ENCODE peak calls at places on chromosome X, in seven cellular contexts. S is cardiac fibroblast, T is GM06990, B is Peyer's patch, C is ovary, H is IMR-90, N is neural progenitor cell. F is an unnamed sample.

GRCh38 chrX:15721911-15722310 is 16.2 kb upstream of the CA5B start:
- DNase-seq in S (peak), T (no peak), B (no peak), C (no peak), H (peak), N (no peak), F (no peak)

GRCh38 chrX:97310373-97310772 is 426.7 kb downstream of the RPA4 start:
- DNase-seq in S (no peak), T (no peak), B (no peak), C (no peak), H (peak), N (peak), F (peak)

GRCh38 chrX:48645669-48646068 is 37.9 kb upstream of the WAS start:
- DNase-seq in S (no peak), T (no peak), B (no peak), C (no peak), H (no peak), N (no peak), F (no peak)

GRCh38 chrX:56564182-56564885 is 907 bp downstream of the UBQLN2 start:
- DNase-seq in S (peak), T (peak), B (peak), C (peak), H (peak), N (peak), F (peak)

GRCh38 chrX:72624194-72624593 is 51.6 kb upstream of the HDAC8 start:
- DNase-seq in S (no peak), T (no peak), B (no peak), C (no peak), H (no peak), N (no peak), F (no peak)

GRCh38 chrX:69961365-69962072 is 88.2 kb downstream of the AWAT2 start:
- DNase-seq in S (peak), T (no peak), B (no peak), C (no peak), H (peak), N (no peak), F (no peak)

GRCh38 chrX:130173190-130173895 is 1.6 kb downstream of the RAB33A start:
- DNase-seq in S (peak), T (no peak), B (peak), C (no peak), H (peak), N (no peak), F (peak)

GRCh38 chrX:18895157-18895952 is 88.6 kb downstream of the PHKA2 start:
- DNase-seq in S (peak), T (no peak), B (no peak), C (peak), H (peak), N (no peak), F (no peak)

GRCh38 chrX:40581333-40581910 is 652 bp downstream of the ATP6AP2 start:
- DNase-seq in S (peak), T (no peak), B (no peak), C (no peak), H (peak), N (no peak), F (no peak)

GRCh38 chrX:15908891-15909290 is 54.3 kb upstream of the AP1S2 start:
- DNase-seq in S (peak), T (no peak), B (no peak), C (no peak), H (no peak), N (peak), F (no peak)

DNA sequence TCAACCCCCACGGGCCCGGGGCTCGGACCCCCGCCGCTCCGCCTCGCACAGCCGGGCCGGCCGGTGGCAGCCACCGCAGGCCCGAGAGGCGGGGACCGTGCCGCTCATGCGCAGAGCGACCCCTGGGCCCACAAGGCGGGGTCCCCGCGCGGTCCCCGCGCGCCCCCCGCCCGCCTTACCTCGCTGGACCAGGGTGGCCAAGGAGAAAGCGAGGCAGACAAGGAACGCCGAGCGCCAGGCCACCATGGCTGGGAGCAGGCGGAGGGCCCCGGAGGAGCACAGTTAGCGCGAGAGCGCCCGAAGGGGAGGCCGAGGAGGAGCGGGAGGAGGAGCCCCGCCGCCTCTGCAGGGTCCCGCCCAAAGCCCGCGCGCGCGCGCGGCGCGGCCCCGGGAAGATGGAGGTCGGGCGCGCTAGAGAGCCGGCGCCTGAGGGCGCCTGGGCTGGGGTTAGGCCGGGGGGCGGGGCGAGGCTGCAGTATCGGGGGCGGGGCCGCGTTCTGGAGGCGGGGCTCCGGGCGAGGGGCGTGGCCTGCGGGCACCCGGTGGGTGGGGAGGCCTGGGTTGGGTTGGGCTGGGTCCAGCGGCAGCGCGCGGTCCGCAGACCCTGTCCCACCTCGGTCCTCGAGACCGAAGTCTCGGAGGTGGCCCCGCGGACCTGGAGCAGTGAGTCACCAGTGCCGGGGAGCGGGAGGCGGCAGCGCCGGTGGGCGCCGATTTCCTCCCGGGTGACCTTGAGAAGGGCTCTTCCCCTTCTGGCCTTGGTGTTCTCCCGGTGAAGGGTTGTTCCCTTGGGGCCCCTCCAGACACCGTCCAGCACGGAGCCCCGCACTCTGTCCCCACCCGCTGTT is at the start of gene CD99L2:
- DNase-seq in S (peak), T (peak), B (peak), C (peak), H (peak), N (peak), F (peak)
- TF ChIP-seq CTCF in S (no peak), T (no peak), B (no peak), C (no peak), H (no peak), N (no peak), F (no peak)

GRCh38 chrX:142994988-142995387 is 30.7 kb upstream of the SPANXN4 start:
- DNase-seq in S (no peak), T (no peak), B (no peak), C (no peak), H (no peak), N (no peak), F (no peak)

GRCh38 chrX:143002206-143002605 is 23.5 kb upstream of the SPANXN4 start:
- DNase-seq in S (no peak), T (no peak), B (no peak), C (no peak), H (no peak), N (no peak), F (no peak)

GRCh38 chrX:142999209-142999720 is 26.5 kb upstream of the SPANXN4 start:
- DNase-seq in S (peak), T (no peak), B (no peak), C (no peak), H (no peak), N (no peak), F (no peak)

GRCh38 chrX:142998447-142999208 is 27.1 kb upstream of the SPANXN4 start:
- DNase-seq in S (peak), T (no peak), B (no peak), C (no peak), H (no peak), N (no peak), F (no peak)
- H3K4me3 ChIP-seq in S (no peak), T (no peak), B (no peak), C (no peak), H (no peak), N (no peak), F (no peak)

DNA sequence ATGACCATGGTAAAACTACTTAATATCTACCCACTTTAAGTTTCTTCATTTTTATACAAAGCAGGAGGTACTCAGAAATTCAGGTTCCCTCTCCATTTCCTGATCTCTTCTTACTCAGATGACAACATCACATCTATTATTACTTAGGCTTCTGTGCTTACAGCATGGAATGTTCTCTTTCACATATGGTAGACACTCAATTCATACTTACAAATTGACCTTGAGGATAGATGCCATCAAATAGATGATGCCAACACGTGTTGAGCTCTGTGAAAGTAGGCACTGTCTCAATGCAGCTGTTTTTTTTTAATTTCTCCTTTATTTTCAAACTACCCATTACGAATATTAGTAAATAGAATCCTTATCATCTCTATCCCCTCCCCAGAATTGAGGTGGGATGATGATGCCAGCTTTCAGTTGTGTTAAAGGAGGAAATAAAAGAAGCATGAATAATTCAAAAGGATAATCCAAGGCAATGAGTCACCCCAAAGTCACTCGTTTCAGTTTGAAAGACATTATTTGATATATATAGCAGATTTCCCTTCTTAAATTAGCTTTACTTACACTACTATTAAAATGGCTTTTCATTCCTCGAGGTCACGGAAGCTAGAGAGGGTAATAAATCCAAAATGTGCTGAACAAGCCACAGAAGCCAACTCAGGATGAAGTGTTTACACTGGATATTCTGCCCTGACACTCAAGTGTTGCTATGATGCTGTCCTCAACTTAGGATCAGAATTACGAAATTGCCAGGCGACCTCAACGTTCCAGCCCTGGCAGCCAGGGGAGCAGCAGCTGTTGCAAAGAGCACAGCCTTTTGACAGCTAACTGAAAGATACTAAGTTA is 124.2 kb upstream of the EOLA2 start:
- DNase-seq in S (peak), T (no peak), B (no peak), C (no peak), H (peak), N (no peak), F (no peak)
- TF ChIP-seq CTCF in S (peak), T (no peak), B (no peak), C (no peak), H (no peak), N (no peak), F (no peak)

DNA sequence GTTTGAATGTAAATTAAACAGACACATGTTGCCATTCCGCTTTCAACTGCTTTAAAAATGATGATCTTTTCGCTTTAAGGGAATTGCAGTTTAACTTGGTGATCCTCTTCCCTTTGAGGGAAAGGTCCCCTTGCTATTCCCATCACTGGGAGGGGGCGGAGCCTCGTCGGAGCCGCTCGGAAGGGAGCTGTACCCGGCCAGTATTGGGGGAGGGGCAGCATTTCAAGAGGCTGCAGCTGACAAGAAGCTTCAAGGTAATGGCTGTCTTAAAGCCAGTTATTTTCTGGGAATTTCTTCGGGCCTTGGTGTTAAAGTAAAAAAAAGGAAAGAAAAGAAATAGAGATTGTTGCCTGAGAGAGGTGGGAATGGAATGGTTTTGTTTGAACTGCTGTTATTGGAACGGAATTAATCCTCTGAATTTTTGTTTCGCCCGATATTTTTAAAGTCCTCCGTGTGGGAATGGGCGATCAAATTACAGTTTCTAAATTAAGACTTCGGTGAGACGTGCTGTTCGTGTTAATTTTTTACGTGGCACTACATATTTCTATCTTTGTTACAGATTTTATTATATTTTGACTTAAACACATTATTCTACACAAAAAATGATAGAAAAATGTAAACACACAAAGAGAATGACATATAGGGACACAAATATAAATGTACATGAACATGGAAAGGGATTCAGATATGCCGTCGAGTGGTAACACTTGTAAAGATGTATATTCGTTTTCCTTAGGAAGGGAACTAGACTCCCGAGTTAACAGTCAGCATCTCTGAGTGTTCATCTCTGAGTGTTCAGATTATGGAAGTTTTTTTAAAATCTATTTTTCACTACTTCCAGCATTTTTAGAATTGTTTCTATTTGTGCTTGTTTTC is 9.2 kb downstream of the PWWP3B start:
- DNase-seq in S (peak), T (no peak), B (no peak), C (peak), H (no peak), N (peak), F (peak)
- H3K4me3 ChIP-seq in S (peak), T (no peak), B (no peak), C (peak), H (no peak), N (peak), F (peak)

GRCh38 chrX:81411517-81411916 is 209.6 kb downstream of the SH3BGRL start:
- DNase-seq in S (no peak), T (no peak), B (no peak), C (no peak), H (no peak), N (no peak), F (no peak)

GRCh38 chrX:81412428-81412827 is 210.5 kb downstream of the SH3BGRL start:
- DNase-seq in S (no peak), T (no peak), B (no peak), C (no peak), H (no peak), N (no peak), F (no peak)

GRCh38 chrX:81414630-81415029 is 212.7 kb downstream of the SH3BGRL start:
- DNase-seq in S (peak), T (no peak), B (no peak), C (no peak), H (no peak), N (no peak), F (no peak)
- TF ChIP-seq CTCF in S (no peak), T (no peak), B (no peak), C (no peak), H (peak), N (no peak), F (no peak)

GRCh38 chrX:154444001-154444754 is at the start of gene FAM50A:
- DNase-seq in S (peak), T (peak), B (peak), C (peak), H (peak), N (peak), F (no peak)

GRCh38 chrX:154446430-154446829 is 2.5 kb downstream of the FAM50A start:
- DNase-seq in S (no peak), T (no peak), B (no peak), C (no peak), H (no peak), N (no peak), F (no peak)

GRCh38 chrX:154443479-154443910 is 446 bp upstream of the FAM50A start:
- DNase-seq in S (no peak), T (no peak), B (no peak), C (no peak), H (no peak), N (peak), F (peak)

GRCh38 chrX:154445776-154446175 is 1.8 kb downstream of the FAM50A start:
- DNase-seq in S (no peak), T (no peak), B (no peak), C (no peak), H (no peak), N (no peak), F (no peak)

GRCh38 chrX:154444755-154445246 is 860 bp downstream of the FAM50A start:
- DNase-seq in S (no peak), T (no peak), B (no peak), C (no peak), H (no peak), N (no peak), F (no peak)
- H3K4me3 ChIP-seq in S (peak), T (peak), B (peak), C (peak), H (peak), N (peak), F (peak)

DNA sequence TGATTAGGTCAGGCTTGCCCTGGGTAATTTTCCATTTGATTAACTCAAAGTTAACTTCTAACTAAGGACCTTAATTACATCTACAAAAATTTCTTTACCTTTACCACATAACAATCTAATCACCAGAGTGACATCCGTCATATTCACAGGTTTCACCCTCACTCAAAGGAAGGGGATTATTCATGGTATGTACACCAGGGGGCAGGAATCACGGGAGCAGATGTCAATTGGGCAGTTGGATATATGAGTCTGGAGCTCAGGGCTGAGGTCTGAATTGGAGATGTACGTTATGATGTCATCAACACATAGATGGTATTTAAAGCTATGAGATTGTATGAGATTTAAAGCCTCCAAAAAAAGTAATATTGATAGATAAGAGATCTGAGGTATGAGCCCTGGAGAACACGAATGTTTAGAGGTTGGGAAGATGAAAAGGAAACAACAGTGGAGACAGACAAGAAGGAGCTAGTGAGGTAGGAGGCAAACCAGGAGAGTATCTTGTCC is 52.9 kb downstream of the PGRMC1 start:
- DNase-seq in S (no peak), T (no peak), B (no peak), C (no peak), H (no peak), N (no peak), F (no peak)
- TF ChIP-seq CTCF in S (no peak), T (no peak), B (peak), C (no peak), H (no peak), N (peak), F (peak)

GRCh38 chrX:10818651-10819050 is 198.3 kb upstream of the MID1 start:
- DNase-seq in S (no peak), T (no peak), B (no peak), C (no peak), H (no peak), N (no peak), F (no peak)

GRCh38 chrX:10819973-10820372 is 199.6 kb upstream of the MID1 start:
- DNase-seq in S (no peak), T (no peak), B (no peak), C (no peak), H (no peak), N (no peak), F (no peak)

DNA sequence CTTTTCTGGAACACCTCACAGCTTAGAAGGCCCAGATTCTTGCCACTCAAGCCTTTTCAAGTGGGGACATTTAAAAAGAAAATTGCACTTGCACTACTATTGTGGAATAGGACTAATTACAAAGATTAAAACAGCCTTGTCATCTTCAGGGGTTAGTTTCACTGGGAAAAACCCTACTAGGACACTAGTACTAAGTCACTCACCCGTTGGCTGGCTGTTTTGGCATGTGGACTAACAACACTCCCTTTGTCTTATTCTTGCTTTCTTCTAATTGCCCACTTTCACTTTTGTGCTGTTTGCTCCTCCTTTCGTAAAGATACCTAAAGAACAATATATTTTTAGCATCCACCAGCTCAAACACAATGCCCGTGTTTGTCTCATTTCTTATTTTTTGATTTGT is 200.9 kb upstream of the MID1 start:
- DNase-seq in S (no peak), T (no peak), B (no peak), C (no peak), H (no peak), N (no peak), F (no peak)
- H3K4me3 ChIP-seq in S (no peak), T (no peak), B (no peak), C (no peak), H (no peak), N (no peak), F (no peak)

F was measured in retinal pigment epithelial cell.